ENCODE peak calls at places on chromosomes 3 and 15, in four cellular contexts. R is CD8-positive, alpha-beta T cell; V is AG04449; U is left ventricle myocardium inferior. A is an unnamed sample.

GRCh38 chr3:119294402-119294888 is 262 bp downstream of the ARHGAP31 start:
- DNase-seq in V (no peak), R (peak; percentile 44), U (peak; percentile 58), A (no peak)

GRCh38 chr3:8982509-8982908 is 19.2 kb upstream of the RAD18 start:
- DNase-seq in V (no peak), U (no peak), R (no peak), A (no peak)

GRCh38 chr15:57640935-57641682 is 49.4 kb downstream of the MYZAP start:
- DNase-seq in V (no peak), R (no peak), U (no peak), A (no peak)

GRCh38 chr15:77178421-77178820 is 107.5 kb upstream of the TSPAN3 start:
- DNase-seq in V (no peak), U (no peak), R (no peak), A (no peak)

GRCh38 chr3:122991236-122991985 is 36.2 kb downstream of the SEMA5B start:
- DNase-seq in V (no peak), U (no peak), R (no peak), A (no peak)

GRCh38 chr15:32060706-32061105 is 30.4 kb downstream of the CHRNA7 start:
- DNase-seq in V (no peak), U (no peak), R (no peak), A (no peak)

GRCh38 chr3:14885307-14885706 is 62.1 kb upstream of the NR2C2 start:
- DNase-seq in U (no peak), R (peak; percentile 13), V (no peak), A (no peak)

GRCh38 chr3:156643729-156644389 is 30.5 kb upstream of the TIPARP start:
- DNase-seq in R (peak; percentile 13), V (peak; percentile 49), U (no peak), A (no peak)

GRCh38 chr15:101307048-101307896 is 12.2 kb upstream of the SNRPA1 start:
- DNase-seq in R (no peak), U (no peak), V (no peak), A (no peak)

GRCh38 chr15:41967506-41968206 is 4.7 kb downstream of the EHD4 start:
- DNase-seq in R (no peak), U (no peak), V (no peak), A (no peak)

GRCh38 chr3:42655331-42655888 is 1.9 kb downstream of the ZBTB47 start:
- DNase-seq in R (no peak), V (no peak), U (no peak), A (no peak)

GRCh38 chr3:145843561-145843960 is 317.4 kb downstream of the PLOD2 start:
- DNase-seq in U (no peak), R (no peak), V (no peak), A (no peak)

GRCh38 chr3:47870156-47870555 is 67.2 kb downstream of the DHX30 start:
- DNase-seq in R (no peak), U (no peak), V (no peak), A (no peak)

GRCh38 chr3:128541246-128541645 is 48.2 kb upstream of the GATA2 start:
- DNase-seq in U (no peak), V (no peak), R (no peak), A (no peak)

GRCh38 chr3:99637041-99637380 is 1.4 kb upstream of the COL8A1 start:
- DNase-seq in V (no peak), R (no peak), U (no peak), A (peak; percentile 61)

GRCh38 chr3:113132571-113132996 is 78.8 kb upstream of the BOC start:
- DNase-seq in R (no peak), U (no peak), V (no peak), A (no peak)

GRCh38 chr15:76991741-76992645 is 2.9 kb upstream of the PSTPIP1 start:
- DNase-seq in R (no peak), U (no peak), V (no peak), A (no peak)

GRCh38 chr3:72633534-72633933 is 214.7 kb downstream of the SHQ1 start:
- DNase-seq in R (no peak), V (no peak), U (no peak), A (no peak)

GRCh38 chr3:48157215-48157840 is 30.9 kb downstream of the CDC25A start:
- DNase-seq in V (no peak), U (no peak), R (no peak), A (no peak)

GRCh38 chr15:79849789-79850188 is 47.0 kb downstream of the MTHFS start:
- DNase-seq in V (no peak), U (no peak), R (no peak), A (peak; percentile 9)

GRCh38 chr3:170802164-170803151 is 67.5 kb downstream of the RPL22L1 start:
- DNase-seq in R (no peak), V (peak; percentile 97), U (no peak), A (peak; percentile 88)

GRCh38 chr15:60179786-60180391 is 175.8 kb downstream of the FOXB1 start:
- DNase-seq in U (no peak), R (no peak), V (peak; percentile 9), A (peak; percentile 16)

GRCh38 chr3:189144645-189145044 is 27.1 kb upstream of the TPRG1 start:
- DNase-seq in R (peak; percentile 4), U (no peak), V (no peak), A (no peak)
- TF ChIP-seq CTCF in R (peak; percentile 37), U (peak; percentile 53), V (no peak), A (no peak)

GRCh38 chr15:34496616-34497015 is 59.0 kb upstream of the GOLGA8A start:
- DNase-seq in U (no peak), V (no peak), R (no peak), A (no peak)
- H3K4me3 ChIP-seq in U (peak overlapping the region; percentile 21), V (no peak overlapping the region), R (no peak overlapping the region), A (no peak overlapping the region)

GRCh38 chr15:69538381-69538780 is 85.8 kb downstream of the RPLP1 start:
- DNase-seq in R (no peak), V (no peak), U (no peak), A (no peak)
- TF ChIP-seq CTCF in R (no peak), V (no peak), U (no peak), A (no peak)

GRCh38 chr3:193594946-193595689 is 2.1 kb downstream of the OPA1 start:
- DNase-seq in V (no peak), U (no peak), R (no peak), A (no peak)
- H3K4me3 ChIP-seq in V (no peak overlapping the region), U (peak overlapping the region; percentile 97), R (no peak overlapping the region), A (peak overlapping the region; percentile 72)

GRCh38 chr3:63914312-63914711 is 2.1 kb upstream of the SCAANT1 start:
- DNase-seq in V (no peak), U (no peak), R (no peak), A (peak; percentile 54)

GRCh38 chr3:63911395-63911900 is 735 bp downstream of the SCAANT1 start:
- DNase-seq in V (no peak), R (no peak), U (no peak), A (no peak)

GRCh38 chr3:63910873-63911272 is 1.3 kb downstream of the SCAANT1 start:
- DNase-seq in R (no peak), U (no peak), V (no peak), A (no peak)

GRCh38 chr3:63912768-63913588 is 795 bp upstream of the SCAANT1 start:
- DNase-seq in U (peak; percentile 36), V (no peak), R (peak; percentile 34), A (peak; percentile 32)

DNA sequence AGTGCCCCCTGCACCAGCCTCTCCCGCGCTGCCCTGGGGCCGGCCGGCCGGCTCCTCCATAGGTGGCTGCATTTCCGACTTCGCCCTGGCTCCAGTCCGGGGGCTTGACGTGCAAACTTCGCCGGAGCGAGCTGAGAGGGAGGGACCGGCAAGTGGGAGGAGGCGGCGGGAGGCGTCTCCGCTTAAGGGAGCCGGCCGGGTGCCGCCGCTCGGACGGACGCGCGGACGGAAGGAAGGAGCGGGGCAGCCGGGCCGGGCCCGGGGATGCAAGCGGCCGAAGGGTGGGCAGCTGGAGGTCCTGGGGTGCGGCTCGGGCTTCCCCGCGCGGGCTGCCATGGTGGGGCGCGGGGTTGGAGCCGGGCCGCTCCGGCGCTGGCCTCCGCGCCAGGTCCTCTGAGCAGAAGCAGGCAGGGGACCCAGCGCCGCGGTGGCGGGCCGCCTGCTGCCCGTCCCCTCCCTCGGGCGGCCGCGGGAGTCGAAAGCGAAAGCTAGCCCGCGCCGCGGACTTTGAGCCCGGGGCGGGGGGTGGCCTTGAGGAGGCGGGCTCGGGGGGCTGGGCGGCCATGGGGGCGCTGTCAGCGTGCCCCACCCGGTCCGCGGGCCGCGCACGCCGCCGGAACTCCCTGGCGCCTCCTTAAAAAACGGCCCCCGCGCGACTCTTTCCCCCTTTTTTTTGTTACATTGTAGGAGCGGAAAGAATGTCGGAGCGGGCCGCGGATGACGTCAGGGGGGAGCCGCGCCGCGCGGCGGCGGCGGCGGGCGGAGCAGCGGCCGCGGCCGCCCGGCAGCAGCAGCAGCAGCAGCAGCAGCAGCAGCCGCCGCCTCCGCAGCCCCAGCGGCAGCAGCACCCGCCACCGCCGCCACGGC is at the start of gene SCAANT1:
- DNase-seq in U (peak; percentile 92), V (no peak), R (peak; percentile 76), A (peak; percentile 73)
- TF ChIP-seq CTCF in U (peak; percentile 32), V (no peak), R (no peak), A (no peak)

GRCh38 chr15:72735111-72735510 is 48.4 kb downstream of the ADPGK start:
- DNase-seq in V (no peak), U (no peak), R (no peak), A (no peak)

GRCh38 chr15:72732554-72732953 is 46.5 kb downstream of the BBS4 start:
- DNase-seq in U (no peak), R (no peak), V (no peak), A (no peak)

GRCh38 chr15:72728821-72729220 is 42.8 kb downstream of the BBS4 start:
- DNase-seq in R (no peak), V (no peak), U (no peak), A (no peak)

GRCh38 chr15:72737723-72738122 is 45.8 kb downstream of the ADPGK start:
- DNase-seq in R (no peak), U (no peak), V (no peak), A (no peak)

GRCh38 chr15:72733941-72734738 is 48.1 kb downstream of the BBS4 start:
- DNase-seq in U (no peak), V (no peak), R (no peak), A (no peak)
- H3K4me3 ChIP-seq in U (no peak overlapping the region), V (no peak overlapping the region), R (no peak overlapping the region), A (no peak overlapping the region)

GRCh38 chr15:23897091-23897490 is 210.0 kb upstream of the NDN start:
- DNase-seq in U (no peak), V (no peak), R (no peak), A (no peak)

DNA sequence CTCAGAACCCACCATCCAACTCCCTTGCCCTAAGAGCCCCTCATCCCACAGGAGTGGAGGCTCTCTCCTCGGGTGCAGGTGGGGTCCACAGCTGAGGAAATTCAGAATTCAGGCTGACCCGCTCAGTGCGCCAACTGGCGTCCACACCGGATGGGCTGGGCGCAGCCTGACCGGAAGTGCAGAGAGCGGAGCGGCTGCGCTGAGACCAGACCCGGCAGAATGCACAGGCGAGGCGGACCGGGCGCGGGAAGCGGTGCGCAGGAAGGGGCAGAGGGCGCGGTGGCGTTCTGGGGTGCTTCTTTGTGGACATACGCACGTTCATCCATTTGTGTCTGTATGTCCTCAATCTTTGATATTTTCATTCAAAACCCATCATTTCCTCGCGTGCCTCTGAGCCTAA is 210.5 kb upstream of the NDN start:
- DNase-seq in R (no peak), U (no peak), V (no peak), A (no peak)
- TF ChIP-seq CTCF in R (no peak), U (no peak), V (no peak), A (no peak)

A was measured in retinal pigment epithelial cell.